ENCODE peak calls at places on chromosomes 4 and X, in eight cellular contexts. Z, C, K, T, S, U, G and X are unnamed samples. For H3K9me3, the result is how much of the 10 kb centered on the place peaks cover.

GRCh38 chr4:142801966-142802365 is 44.1 kb downstream of the INPP4B start:
- DNase-seq in Z (no peak), C (no peak), K (no peak), T (no peak), S (no peak), U (no peak), G (no peak), X (no peak)

GRCh38 chr4:7904942-7905341 is 34.7 kb downstream of the AFAP1 start:
- DNase-seq in Z (peak), C (no peak), K (peak), T (no peak), S (peak), U (no peak), G (no peak), X (no peak)

GRCh38 chr4:103099691-103100392 is at the start of gene BDH2:
- DNase-seq in Z (peak), C (peak), K (peak), T (no peak), S (peak), U (no peak), G (no peak), X (peak)

GRCh38 chr4:122476126-122476525 is 19.6 kb upstream of the IL2 start:
- DNase-seq in Z (no peak), C (no peak), K (no peak), T (no peak), S (no peak), U (no peak), G (no peak), X (no peak)

GRCh38 chrX:130260316-130260715 is 8.4 kb downstream of the ZNF280C start:
- DNase-seq in Z (peak), C (no peak), K (no peak), T (no peak), S (no peak), U (no peak), G (no peak), X (no peak)

GRCh38 chr4:177315767-177316490 is 6.3 kb downstream of the NEIL3 start:
- DNase-seq in Z (no peak), C (no peak), K (no peak), T (no peak), S (no peak), U (no peak), G (no peak), X (no peak)

GRCh38 chrX:619451-619811 is 11.2 kb upstream of the SHOX start:
- DNase-seq in Z (no peak), C (no peak), K (no peak), T (no peak), S (no peak), U (no peak), G (no peak), X (no peak)

GRCh38 chr4:89119166-89119565 is 7.8 kb downstream of the TIGD2 start:
- DNase-seq in Z (peak), C (no peak), K (peak), T (no peak), S (no peak), U (no peak), G (no peak), X (no peak)

GRCh38 chrX:46180258-46180687 is 364.9 kb downstream of the ZNF674 start:
- DNase-seq in Z (peak), C (no peak), K (peak), T (no peak), S (no peak), U (no peak), G (no peak), X (no peak)

GRCh38 chr4:40837094-40837870 is 87.5 kb downstream of the NSUN7 start:
- DNase-seq in Z (no peak), C (no peak), K (no peak), T (no peak), S (no peak), U (no peak), G (no peak), X (peak)

GRCh38 chrX:2500091-2500680 is 590 bp downstream of the DHRSX start:
- DNase-seq in Z (peak), C (peak), K (peak), T (no peak), S (no peak), U (peak), G (no peak), X (no peak)

GRCh38 chr4:138555584-138555983 is 313.4 kb upstream of the SLC7A11 start:
- DNase-seq in Z (no peak), C (no peak), K (peak), T (no peak), S (no peak), U (no peak), G (no peak), X (no peak)

GRCh38 chr4:79584352-79584751 is 176.3 kb upstream of the GK2 start:
- DNase-seq in Z (no peak), C (no peak), K (no peak), T (no peak), S (no peak), U (no peak), G (no peak), X (no peak)

GRCh38 chrX:418927-419729 is 32.4 kb upstream of the PPP2R3B start:
- DNase-seq in Z (no peak), C (no peak), K (no peak), T (no peak), S (no peak), U (no peak), G (no peak), X (no peak)

GRCh38 chr4:25320374-25321172 is 8.0 kb downstream of the ZCCHC4 start:
- DNase-seq in Z (peak), C (no peak), K (peak), T (no peak), S (no peak), U (no peak), G (no peak), X (no peak)

GRCh38 chr4:4502694-4503311 is 39.0 kb downstream of the STX18 start:
- DNase-seq in Z (peak), C (no peak), K (no peak), T (no peak), S (no peak), U (no peak), G (no peak), X (no peak)

GRCh38 chr4:88613417-88613875 is 21.2 kb downstream of the HERC3 start:
- DNase-seq in Z (no peak), C (no peak), K (no peak), T (no peak), S (no peak), U (no peak), G (no peak), X (no peak)

GRCh38 chr4:7212101-7212674 is 19.9 kb downstream of the SORCS2 start:
- DNase-seq in Z (no peak), C (no peak), K (no peak), T (no peak), S (no peak), U (peak), G (no peak), X (no peak)

GRCh38 chr4:6524436-6524835 is 50.6 kb upstream of the MAN2B2 start:
- DNase-seq in Z (no peak), C (no peak), K (no peak), T (no peak), S (no peak), U (no peak), G (no peak), X (no peak)

GRCh38 chr4:54940996-54941395 is 184.4 kb downstream of the KDR start:
- DNase-seq in Z (no peak), C (no peak), K (no peak), T (no peak), S (no peak), U (no peak), G (no peak), X (no peak)

GRCh38 chr4:105474110-105474518 is 252 bp upstream of the PPA2 start:
- DNase-seq in Z (peak), C (peak), K (no peak), T (peak), S (peak), U (peak), G (peak), X (no peak)

GRCh38 chr4:118918388-118918787 is 29.7 kb downstream of the SYNPO2 start:
- DNase-seq in Z (peak), C (no peak), K (peak), T (no peak), S (no peak), U (no peak), G (no peak), X (no peak)

GRCh38 chr4:116015062-116015461 is 901.6 kb upstream of the NDST4 start:
- DNase-seq in Z (no peak), C (no peak), K (peak), T (no peak), S (no peak), U (no peak), G (no peak), X (no peak)

GRCh38 chr4:33013280-33013679 is 2293.1 kb downstream of the PCDH7 start:
- DNase-seq in Z (no peak), C (no peak), K (no peak), T (no peak), S (no peak), U (no peak), G (no peak), X (no peak)

DNA sequence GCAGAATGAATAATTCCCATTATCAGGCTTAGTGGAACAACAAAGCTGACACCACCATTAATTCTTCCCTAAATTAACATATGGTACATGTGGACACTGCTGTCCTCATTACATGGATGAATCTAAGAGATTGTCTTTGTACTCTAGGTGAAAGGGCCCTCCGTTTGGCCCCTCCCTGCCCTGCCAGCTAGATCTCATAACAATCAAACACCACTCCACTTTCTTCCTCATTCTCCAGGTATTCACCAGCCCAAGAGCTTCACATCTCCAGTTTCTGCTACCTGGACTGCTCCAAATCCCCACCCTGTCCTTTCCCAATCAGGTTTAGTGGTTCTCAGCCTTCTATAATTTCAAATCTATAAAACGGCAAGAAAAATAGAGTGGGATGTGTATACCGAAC is 3.8 kb downstream of the HSD17B11 start:
- DNase-seq in Z (no peak), C (no peak), K (no peak), T (no peak), S (no peak), U (no peak), G (no peak), X (no peak)
- TF ChIP-seq POLR2A in Z (no peak), C (no peak), K (no peak), T (no peak), S (no peak), U (no peak), G (no peak), X (no peak)

DNA sequence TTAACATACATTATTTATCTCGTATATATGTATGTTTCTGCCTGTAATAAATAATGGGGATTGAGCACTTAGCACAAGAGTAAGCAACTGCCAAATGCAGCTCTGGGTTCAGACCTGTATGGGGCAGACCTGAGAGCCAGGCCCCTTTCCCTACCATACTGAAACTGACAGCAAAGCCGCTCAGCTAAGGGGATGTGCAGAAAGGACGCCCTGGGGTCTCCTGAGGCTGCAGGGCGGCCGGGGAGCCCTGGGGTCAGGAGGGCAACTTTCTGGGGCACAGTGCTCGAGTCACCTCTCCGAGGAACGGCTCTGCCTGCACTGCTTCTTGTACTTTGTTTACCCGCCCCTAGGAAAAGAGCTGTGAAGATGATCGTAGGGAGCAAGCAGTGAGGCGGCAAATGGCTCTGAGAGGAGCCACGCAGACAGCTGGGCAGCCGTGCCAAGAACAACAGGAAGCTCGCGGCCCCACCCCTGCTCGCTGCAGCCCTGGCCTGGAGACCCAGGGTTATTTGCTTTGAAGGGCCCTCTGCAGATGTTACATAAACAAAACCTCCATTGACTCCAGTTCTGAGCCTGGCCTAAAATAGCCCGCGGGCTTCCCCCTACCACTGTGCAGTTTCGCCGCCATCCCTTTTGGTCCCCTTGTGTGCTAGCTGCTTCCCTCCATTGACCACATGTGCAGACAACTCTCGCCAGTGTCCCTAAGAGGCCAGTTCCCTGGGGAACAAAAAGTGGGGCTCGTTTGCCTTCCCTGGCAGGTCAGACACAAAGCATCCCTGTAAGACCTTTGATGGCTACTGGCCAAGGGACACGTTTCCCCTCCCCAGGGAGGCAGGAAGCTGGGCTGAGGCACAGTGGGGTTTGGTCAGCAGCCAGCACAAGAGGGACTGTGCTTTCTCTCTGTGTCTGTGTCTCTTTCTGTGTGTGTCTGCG is 111.3 kb upstream of the LNX1 start:
- DNase-seq in Z (peak), C (peak), K (peak), T (peak), S (peak), U (peak), G (peak), X (peak)
- TF ChIP-seq CTCF in Z (peak), C (no peak), K (no peak), T (no peak), S (no peak), U (no peak), G (no peak), X (no peak)

GRCh38 chrX:67718926-67719325 is 175.1 kb downstream of the AR start:
- DNase-seq in Z (no peak), C (no peak), K (no peak), T (no peak), S (no peak), U (peak), G (no peak), X (no peak)
- H3K9me3 ChIP-seq in Z (under half), C (under half), K (under half), T (under half), S (under half), U (under half), G (under half), X (under half)

GRCh38 chr4:128305942-128306341 is 18.3 kb upstream of the PGRMC2 start:
- DNase-seq in Z (no peak), C (no peak), K (no peak), T (no peak), S (no peak), U (no peak), G (no peak), X (no peak)

GRCh38 chr4:128301979-128302378 is 14.4 kb upstream of the PGRMC2 start:
- DNase-seq in Z (no peak), C (no peak), K (no peak), T (no peak), S (no peak), U (no peak), G (no peak), X (no peak)

GRCh38 chr4:128302775-128303174 is 15.2 kb upstream of the PGRMC2 start:
- DNase-seq in Z (no peak), C (no peak), K (no peak), T (no peak), S (no peak), U (no peak), G (no peak), X (no peak)

GRCh38 chr4:128306992-128307581 is 19.5 kb upstream of the PGRMC2 start:
- DNase-seq in Z (no peak), C (no peak), K (no peak), T (no peak), S (no peak), U (no peak), G (no peak), X (no peak)

GRCh38 chr4:128303986-128304385 is 16.4 kb upstream of the PGRMC2 start:
- DNase-seq in Z (no peak), C (no peak), K (no peak), T (no peak), S (no peak), U (no peak), G (no peak), X (no peak)
- TF ChIP-seq POLR2A in Z (no peak), C (no peak), K (no peak), T (no peak), S (no peak), U (no peak), G (no peak), X (no peak)